ENCODE peak calls at places on chromosome 18, in five cellular contexts. K, J, D, Y and H are unnamed samples. For H4K20me1 and H3K4me1, the result is how much of the 10 kb centered on the place peaks cover.

GRCh38 chr18:59063912-59064311 is 75.8 kb upstream of the SEC11C start:
- DNase-seq in D (no peak), J (no peak), K (no peak), Y (no peak), H (no peak)

GRCh38 chr18:70380915-70381896 is 92.4 kb downstream of the SOCS6 start:
- DNase-seq in K (peak), D (no peak), J (no peak), Y (no peak), H (no peak)

GRCh38 chr18:3660719-3661118 is 210.7 kb downstream of the TGIF1 start:
- DNase-seq in J (no peak), D (no peak), K (no peak), Y (no peak), H (peak)

GRCh38 chr18:55097406-55098170 is 138.3 kb upstream of the CCDC68 start:
- DNase-seq in K (peak), J (peak), D (no peak), Y (no peak), H (no peak)

GRCh38 chr18:25830787-25831186 is 259.6 kb downstream of the SS18 start:
- DNase-seq in K (peak), D (no peak), Y (no peak), J (peak), H (no peak)

GRCh38 chr18:63551769-63552168 is 9.6 kb downstream of the SERPINB12 start:
- DNase-seq in D (no peak), Y (no peak), K (no peak), J (no peak), H (no peak)

GRCh38 chr18:56565596-56566355 is 72.6 kb downstream of the TXNL1 start:
- DNase-seq in K (no peak), J (peak), D (no peak), Y (peak), H (no peak)

GRCh38 chr18:61329398-61329797 is 3.8 kb upstream of the CDH20 start:
- DNase-seq in K (no peak), J (no peak), D (no peak), Y (no peak), H (no peak)

GRCh38 chr18:13572721-13573120 is 153.6 kb downstream of the FAM210A start:
- DNase-seq in K (no peak), Y (no peak), D (no peak), J (no peak), H (no peak)

GRCh38 chr18:69480460-69480859 is 79.8 kb downstream of the DOK6 start:
- DNase-seq in Y (no peak), D (no peak), K (no peak), J (no peak), H (no peak)

GRCh38 chr18:79410731-79411613 is 15.2 kb downstream of the NFATC1 start:
- DNase-seq in Y (no peak), D (no peak), K (no peak), J (no peak), H (no peak)

GRCh38 chr18:21364471-21364870 is 122.4 kb downstream of the GREB1L start:
- DNase-seq in Y (no peak), K (no peak), J (no peak), D (no peak), H (no peak)

GRCh38 chr18:57898506-57899124 is 95.5 kb upstream of the ATP8B1 start:
- DNase-seq in Y (peak), K (no peak), D (no peak), J (peak), H (no peak)

GRCh38 chr18:27312853-27313252 is 127.7 kb upstream of the CHST9 start:
- DNase-seq in J (no peak), K (no peak), Y (no peak), D (no peak), H (no peak)

GRCh38 chr18:23451491-23451890 is 1.6 kb upstream of the RIOK3 start:
- DNase-seq in K (no peak), J (no peak), Y (no peak), D (no peak), H (no peak)

GRCh38 chr18:73514449-73514848 is 633.2 kb downstream of the FBXO15 start:
- DNase-seq in K (no peak), D (no peak), Y (no peak), J (no peak), H (no peak)

GRCh38 chr18:78984941-78985784 is 5.5 kb downstream of the SALL3 start:
- DNase-seq in D (no peak), K (no peak), J (no peak), Y (peak), H (peak)

GRCh38 chr18:4108016-4108415 is 347.1 kb downstream of the DLGAP1 start:
- DNase-seq in Y (no peak), K (no peak), J (no peak), D (no peak), H (no peak)

GRCh38 chr18:39845086-39845485 is 2109.9 kb upstream of the PIK3C3 start:
- DNase-seq in J (no peak), D (no peak), K (no peak), Y (no peak), H (no peak)

GRCh38 chr18:8367217-8367988 is 241.8 kb upstream of the RAB12 start:
- DNase-seq in D (peak), K (peak), Y (peak), J (peak), H (no peak)

GRCh38 chr18:56575819-56576663 is 62.4 kb downstream of the TXNL1 start:
- DNase-seq in D (peak), Y (peak), J (peak), K (peak), H (peak)

GRCh38 chr18:67517224-67517765 is 775 bp upstream of the DSEL start:
- DNase-seq in D (no peak), Y (no peak), J (peak), K (peak), H (no peak)

GRCh38 chr18:31042391-31043181 is at the start of gene DSC3:
- DNase-seq in K (peak), J (no peak), D (no peak), Y (peak), H (no peak)

GRCh38 chr18:11245889-11246288 is 96.5 kb upstream of the PIEZO2 start:
- DNase-seq in J (peak), Y (no peak), D (no peak), K (peak), H (no peak)

GRCh38 chr18:6476880-6477279 is 62.2 kb upstream of the L3MBTL4 start:
- DNase-seq in D (no peak), K (no peak), J (no peak), Y (peak), H (no peak)

GRCh38 chr18:7568426-7568825 is 1.3 kb downstream of the PTPRM start:
- DNase-seq in K (peak), D (no peak), Y (peak), J (peak), H (no peak)

GRCh38 chr18:53771664-53772063 is 452.8 kb downstream of the MBD2 start:
- DNase-seq in D (no peak), J (no peak), Y (no peak), K (no peak), H (no peak)

GRCh38 chr18:78479443-78479842 is 500.2 kb upstream of the SALL3 start:
- DNase-seq in D (no peak), Y (no peak), K (peak), J (no peak), H (no peak)

GRCh38 chr18:12324991-12325725 is 17.1 kb downstream of the TUBB6 start:
- DNase-seq in Y (no peak), J (no peak), K (no peak), D (no peak), H (no peak)
- H4K20me1 ChIP-seq in Y (under half), J (under half), K (under half), D (under half), H (under half)

GRCh38 chr18:75297731-75298130 is 87.1 kb downstream of the TSHZ1 start:
- DNase-seq in J (peak), K (no peak), Y (no peak), D (no peak), H (no peak)

GRCh38 chr18:75289762-75290161 is 79.2 kb downstream of the TSHZ1 start:
- DNase-seq in Y (no peak), D (no peak), K (no peak), J (no peak), H (no peak)

GRCh38 chr18:75291460-75291859 is 80.9 kb downstream of the TSHZ1 start:
- DNase-seq in J (no peak), K (no peak), D (no peak), Y (no peak), H (no peak)

GRCh38 chr18:75290737-75291358 is 80.3 kb downstream of the TSHZ1 start:
- DNase-seq in J (no peak), Y (no peak), K (no peak), D (no peak), H (no peak)

DNA sequence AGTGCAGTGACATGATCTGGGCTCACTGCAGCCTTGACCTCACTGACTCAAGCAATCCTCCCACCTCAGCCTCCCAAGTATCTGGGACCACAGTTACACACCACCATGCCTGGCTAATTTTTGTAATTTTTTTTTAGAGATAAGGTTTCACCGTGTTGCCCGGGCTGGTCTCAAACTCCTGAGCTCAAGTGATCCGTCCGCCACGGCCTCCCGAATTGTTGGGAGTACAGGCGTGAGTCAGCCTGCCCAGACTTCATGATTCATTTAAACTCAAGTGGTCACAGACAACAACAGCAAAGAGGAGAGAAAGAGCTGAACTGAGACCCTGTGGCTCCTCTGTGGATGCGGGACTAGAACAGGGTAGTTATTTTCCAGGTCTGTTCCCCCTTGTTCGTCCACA is 83.0 kb downstream of the TSHZ1 start:
- DNase-seq in D (no peak), J (no peak), K (no peak), Y (no peak), H (no peak)
- TF ChIP-seq EZH2phosphoT487 in D (no peak), J (no peak), K (no peak), Y (no peak), H (no peak)

GRCh38 chr18:682833-683232 is 25.4 kb downstream of the TYMS start:
- DNase-seq in K (no peak), D (no peak), Y (no peak), J (no peak), H (no peak)
- H3K4me1 ChIP-seq in K (under half), D (under half), Y (under half), J (under half), H (under half)

GRCh38 chr18:51037230-51037629 is 7.2 kb downstream of the SMAD4 start:
- DNase-seq in D (no peak), J (no peak), K (no peak), Y (no peak), H (no peak)

GRCh38 chr18:51041677-51042076 is 11.7 kb downstream of the SMAD4 start:
- DNase-seq in J (no peak), D (no peak), K (no peak), Y (no peak), H (no peak)

GRCh38 chr18:51038110-51038509 is 8.1 kb downstream of the SMAD4 start:
- DNase-seq in Y (no peak), K (peak), D (no peak), J (no peak), H (no peak)

GRCh38 chr18:51044928-51045587 is 15.0 kb downstream of the SMAD4 start:
- DNase-seq in J (peak), D (no peak), K (no peak), Y (no peak), H (no peak)

GRCh38 chr18:51039138-51040112 is 9.4 kb downstream of the SMAD4 start:
- DNase-seq in Y (no peak), J (peak), D (no peak), K (no peak), H (no peak)
- H4K20me1 ChIP-seq in Y (under half), J (under half), D (under half), K (half or more), H (under half)